ENCODE peak calls at places on chromosomes 11 and 22, in eight cellular contexts. F is IMR-90, Z is psoas muscle, V is left ventricle myocardium inferior, K is body of pancreas, M is sigmoid colon, E is gastrocnemius medialis, B is fibroblast of mammary gland. L is an unnamed sample.
A peak's percentile ranks its signal among the peaks of the same experiment; 100 is the strongest.

GRCh38 chr22:38882480-38882879 is 10.5 kb upstream of the CBX6 start:
- DNase-seq in M (no peak), V (no peak), F (peak; percentile 33), B (peak; percentile 38), E (no peak), Z (no peak), K (peak; percentile 59), L (peak; percentile 16)

GRCh38 chr22:41904450-41905410 is 10.1 kb downstream of the SHISA8 start:
- DNase-seq in K (no peak), F (no peak), B (no peak), V (no peak), M (no peak), Z (no peak), E (no peak), L (no peak)

GRCh38 chr11:105040703-105041102 is 4.4 kb downstream of the CARD16 start:
- DNase-seq in E (no peak), F (no peak), Z (no peak), K (no peak), M (no peak), V (no peak), B (no peak), L (no peak)

GRCh38 chr22:33518405-33518804 is 401.9 kb downstream of the LARGE1 start:
- DNase-seq in Z (no peak), M (no peak), B (no peak), K (no peak), V (no peak), E (no peak), F (no peak), L (no peak)

GRCh38 chr11:19861171-19861570 is 148.5 kb downstream of the NAV2 start:
- DNase-seq in E (no peak), M (no peak), K (no peak), F (no peak), Z (no peak), V (no peak), B (no peak), L (no peak)

GRCh38 chr11:93783362-93783761 is 720 bp upstream of the MED17 start:
- DNase-seq in Z (no peak), F (no peak), V (no peak), M (no peak), E (no peak), K (no peak), B (no peak), L (no peak)

GRCh38 chr11:131816046-131816445 is 445.6 kb downstream of the NTM start:
- DNase-seq in Z (no peak), B (no peak), F (no peak), E (no peak), K (no peak), M (no peak), V (no peak), L (peak; percentile 18)

GRCh38 chr11:64268687-64269379 is 15.6 kb downstream of the BAD start:
- DNase-seq in M (peak; percentile 92), K (peak; percentile 70), B (peak; percentile 47), Z (peak; percentile 85), F (peak; percentile 48), E (peak; percentile 72), V (peak; percentile 71), L (peak; percentile 51)

GRCh38 chr11:22641559-22641958 is 15.9 kb upstream of the FANCF start:
- DNase-seq in M (no peak), K (no peak), V (no peak), B (no peak), Z (no peak), F (no peak), E (no peak), L (no peak)

GRCh38 chr11:67418476-67419281 is 3.2 kb downstream of the CARNS1 start:
- DNase-seq in B (no peak), M (no peak), E (peak; percentile 85), V (peak; percentile 58), Z (peak; percentile 60), K (peak; percentile 42), F (no peak), L (no peak)

GRCh38 chr11:71451596-71452353 is 1.2 kb upstream of the NADSYN1 start:
- DNase-seq in F (no peak), E (peak; percentile 32), Z (no peak), K (peak; percentile 52), B (no peak), M (peak; percentile 56), V (no peak), L (no peak)

GRCh38 chr22:19875061-19875530 is 20.4 kb upstream of the GNB1L start:
- DNase-seq in B (no peak), K (no peak), F (no peak), V (no peak), M (peak; percentile 65), E (peak; percentile 4), Z (peak; percentile 7), L (no peak)

GRCh38 chr11:46981429-46981828 is 44.9 kb downstream of the CSTPP1 start:
- DNase-seq in E (no peak), F (no peak), V (no peak), M (no peak), B (no peak), Z (no peak), K (no peak), L (no peak)

GRCh38 chr11:100711984-100712383 is 24.9 kb downstream of the ARHGAP42 start:
- DNase-seq in F (no peak), K (no peak), Z (no peak), E (no peak), V (no peak), M (no peak), B (no peak), L (no peak)

GRCh38 chr22:45709004-45709739 is 37.5 kb downstream of the ATXN10 start:
- DNase-seq in M (no peak), F (peak; percentile 79), B (peak; percentile 85), K (no peak), E (no peak), V (no peak), Z (peak; percentile 23), L (peak; percentile 89)

GRCh38 chr11:68584097-68584496 is 100.2 kb upstream of the GAL start:
- DNase-seq in F (peak; percentile 4), K (peak; percentile 52), E (peak; percentile 36), B (peak; percentile 38), V (peak; percentile 31), M (no peak), Z (peak; percentile 59), L (peak; percentile 13)

GRCh38 chr22:27872488-27872887 is 46.6 kb downstream of the PITPNB start:
- DNase-seq in F (no peak), M (no peak), V (no peak), B (no peak), E (no peak), Z (no peak), K (no peak), L (no peak)

GRCh38 chr11:95398437-95399112 is 167.6 kb upstream of the SESN3 start:
- DNase-seq in E (no peak), Z (no peak), B (peak; percentile 25), V (no peak), M (no peak), F (no peak), K (no peak), L (no peak)

GRCh38 chr11:20161230-20161918 is 1.1 kb upstream of the DBX1 start:
- DNase-seq in K (no peak), E (no peak), Z (no peak), M (no peak), B (no peak), F (no peak), V (no peak), L (no peak)

GRCh38 chr11:130202009-130202817 is 42.6 kb downstream of the ST14 start:
- DNase-seq in V (no peak), K (no peak), Z (no peak), F (no peak), M (peak; percentile 43), B (no peak), E (no peak), L (no peak)

GRCh38 chr11:130202818-130203671 is 43.5 kb downstream of the ST14 start:
- DNase-seq in K (no peak), V (no peak), M (peak; percentile 51), E (no peak), Z (no peak), F (no peak), B (no peak), L (no peak)

GRCh38 chr11:130198964-130199363 is 39.4 kb downstream of the ST14 start:
- DNase-seq in V (no peak), M (no peak), K (no peak), Z (no peak), E (no peak), F (no peak), B (no peak), L (no peak)

GRCh38 chr11:130199792-130200191 is 40.2 kb downstream of the ST14 start:
- DNase-seq in K (no peak), V (no peak), B (no peak), Z (no peak), E (no peak), F (no peak), M (no peak), L (no peak)

DNA sequence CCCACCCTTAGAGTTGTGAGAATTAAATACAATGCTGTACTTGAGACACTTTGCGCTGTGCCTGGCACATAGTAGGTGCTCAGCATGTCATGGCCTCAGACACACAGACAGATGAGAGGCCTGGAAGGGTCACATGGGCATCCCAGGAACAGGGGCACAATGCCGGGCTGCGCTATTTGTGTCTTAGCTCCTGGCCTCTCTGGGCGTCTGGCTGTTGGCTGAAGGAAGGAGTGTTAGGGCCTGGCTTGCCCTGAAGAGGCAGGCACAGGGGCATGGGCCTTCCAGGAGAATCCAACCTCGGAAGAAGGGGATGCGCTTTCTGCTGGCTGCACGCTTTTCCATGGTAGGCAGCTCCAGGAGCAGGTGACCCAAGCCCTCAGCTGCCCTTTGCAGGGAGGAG is 41.4 kb downstream of the ST14 start:
- DNase-seq in F (no peak), B (no peak), K (no peak), E (no peak), V (no peak), Z (no peak), M (no peak), L (no peak)
- H3K4me3 ChIP-seq in F (no peak overlapping the region), B (no peak overlapping the region), K (no peak overlapping the region), E (no peak overlapping the region), V (no peak overlapping the region), Z (no peak overlapping the region), M (no peak overlapping the region), L (no peak overlapping the region)

GRCh38 chr11:124897681-124898680 is at the start of gene ROBO4:
- DNase-seq in K (no peak), V (peak; percentile 74), B (peak; percentile 96), F (peak; percentile 94), M (peak; percentile 70), Z (peak; percentile 53), E (peak; percentile 43), L (peak; percentile 91)
- TF ChIP-seq CTCF in K (no peak), V (peak; percentile 19), B (peak; percentile 29), F (no peak), M (no peak), Z (no peak), E (no peak), L (peak; percentile 21)

GRCh38 chr11:9774591-9775392 is 110.9 kb downstream of the SWAP70 start:
- DNase-seq in F (peak; percentile 94), E (no peak), V (no peak), B (peak; percentile 80), Z (no peak), M (no peak), K (no peak), L (peak; percentile 97)
- H3K4me3 ChIP-seq in F (no peak overlapping the region), E (no peak overlapping the region), V (no peak overlapping the region), B (no peak overlapping the region), Z (no peak overlapping the region), M (no peak overlapping the region), K (no peak overlapping the region), L (no peak overlapping the region)

GRCh38 chr11:89015614-89016013 is 50.2 kb downstream of the GRM5 start:
- DNase-seq in M (no peak), F (no peak), Z (no peak), K (peak; percentile 39), E (no peak), V (no peak), B (no peak), L (no peak)

GRCh38 chr11:89021339-89021738 is 44.4 kb downstream of the GRM5 start:
- DNase-seq in E (no peak), V (no peak), K (no peak), Z (no peak), F (no peak), M (no peak), B (no peak), L (no peak)

GRCh38 chr11:89016214-89016613 is 49.6 kb downstream of the GRM5 start:
- DNase-seq in Z (no peak), K (no peak), M (no peak), V (no peak), B (no peak), E (no peak), F (no peak), L (no peak)
- TF ChIP-seq CTCF in Z (no peak), K (no peak), M (no peak), V (no peak), B (no peak), E (no peak), F (no peak), L (no peak)

L was measured in AG10803.